ENCODE peak calls at places on chromosomes 6 and 20, in eight cellular contexts. J, Y, R, I, C, O, G and E are unnamed samples.

GRCh38 chr6:73732845-73733675 is 37.1 kb downstream of the CD109 start:
- DNase-seq in J (peak), Y (peak), R (peak), I (peak), C (peak), O (peak), G (peak), E (peak)

GRCh38 chr6:19052219-19052618 is 665.1 kb downstream of the RNF144B start:
- DNase-seq in J (no peak), Y (no peak), R (no peak), I (no peak), C (no peak), O (no peak), G (no peak), E (no peak)

GRCh38 chr6:159267165-159267564 is 98.0 kb downstream of the FNDC1 start:
- DNase-seq in J (no peak), Y (no peak), R (no peak), I (no peak), C (no peak), O (no peak), G (no peak), E (no peak)

GRCh38 chr6:169250660-169251059 is 3.0 kb downstream of the THBS2 start:
- DNase-seq in J (peak), Y (no peak), R (no peak), I (peak), C (no peak), O (no peak), G (peak), E (no peak)

GRCh38 chr6:2766767-2767314 is 1.6 kb downstream of the WRNIP1 start:
- DNase-seq in J (no peak), Y (no peak), R (no peak), I (no peak), C (no peak), O (no peak), G (no peak), E (no peak)

GRCh38 chr6:29631860-29632731 is 887 bp downstream of the GABBR1 start:
- DNase-seq in J (no peak), Y (peak), R (peak), I (peak), C (peak), O (peak), G (peak), E (peak)

GRCh38 chr20:23270427-23270911 is 80.1 kb upstream of the NXT1 start:
- DNase-seq in J (peak), Y (peak), R (no peak), I (no peak), C (no peak), O (no peak), G (peak), E (no peak)

GRCh38 chr6:30864325-30864724 is 20.0 kb upstream of the DDR1 start:
- DNase-seq in J (no peak), Y (no peak), R (no peak), I (no peak), C (no peak), O (no peak), G (peak), E (no peak)

GRCh38 chr20:47464380-47465101 is 37.1 kb upstream of the NCOA3 start:
- DNase-seq in J (no peak), Y (peak), R (no peak), I (peak), C (peak), O (peak), G (peak), E (peak)

GRCh38 chr6:90936286-90936685 is 349.4 kb upstream of the MAP3K7 start:
- DNase-seq in J (peak), Y (no peak), R (no peak), I (no peak), C (no peak), O (no peak), G (no peak), E (no peak)

GRCh38 chr6:10210052-10210451 is 204.8 kb downstream of the TFAP2A start:
- DNase-seq in J (no peak), Y (peak), R (no peak), I (no peak), C (no peak), O (no peak), G (no peak), E (no peak)

GRCh38 chr20:59993736-59994484 is 35.7 kb downstream of the CDH26 start:
- DNase-seq in J (peak), Y (no peak), R (no peak), I (no peak), C (no peak), O (no peak), G (no peak), E (no peak)

GRCh38 chr20:4065405-4065841 is 50.1 kb upstream of the RNF24 start:
- DNase-seq in J (no peak), Y (no peak), R (no peak), I (no peak), C (no peak), O (no peak), G (peak), E (no peak)

GRCh38 chr20:3133156-3133555 is 26.5 kb downstream of the FASTKD5 start:
- DNase-seq in J (no peak), Y (no peak), R (no peak), I (no peak), C (no peak), O (no peak), G (no peak), E (no peak)

GRCh38 chr6:111806561-111807497 is 66.4 kb downstream of the FYN start:
- DNase-seq in J (no peak), Y (no peak), R (no peak), I (no peak), C (no peak), O (no peak), G (no peak), E (no peak)

GRCh38 chr6:89997456-89998445 is 103.5 kb downstream of the GJA10 start:
- DNase-seq in J (no peak), Y (peak), R (no peak), I (no peak), C (no peak), O (no peak), G (peak), E (peak)

GRCh38 chr6:85460951-85461805 is 11.3 kb downstream of the NT5E start:
- DNase-seq in J (no peak), Y (no peak), R (no peak), I (no peak), C (no peak), O (no peak), G (no peak), E (no peak)

GRCh38 chr6:88422831-88423230 is 256.7 kb upstream of the CNR1 start:
- DNase-seq in J (peak), Y (no peak), R (no peak), I (no peak), C (no peak), O (no peak), G (no peak), E (no peak)